ENCODE peak calls at places on chromosomes 16 and 17, in eight cellular contexts. D, S, O, F, M, H, T and V are unnamed samples.

GRCh38 chr17:8375738-8376259 is 705 bp downstream of the KRABD2 start:
- DNase-seq in H (peak), T (no peak), F (no peak), M (no peak), O (peak), S (peak), D (no peak), V (no peak)

GRCh38 chr17:66399441-66399840 is 97.0 kb downstream of the PRKCA start:
- DNase-seq in D (no peak), H (no peak), O (no peak), T (no peak), F (no peak), S (no peak), M (no peak), V (no peak)

GRCh38 chr17:10135539-10136257 is 62.7 kb downstream of the GAS7 start:
- DNase-seq in S (peak), T (no peak), F (peak), O (peak), H (no peak), D (no peak), M (peak), V (no peak)

GRCh38 chr17:2232244-2232638 is 71.3 kb downstream of the SMG6 start:
- DNase-seq in S (peak), H (no peak), M (no peak), D (no peak), T (no peak), F (no peak), O (no peak), V (no peak)

GRCh38 chr16:4320030-4320429 is 4.2 kb downstream of the GLIS2 start:
- DNase-seq in M (no peak), T (no peak), O (peak), D (peak), H (no peak), S (no peak), F (no peak), V (no peak)

GRCh38 chr16:77225182-77225581 is 26.0 kb downstream of the SYCE1L start:
- DNase-seq in S (no peak), O (no peak), H (no peak), T (no peak), D (no peak), F (no peak), M (no peak), V (no peak)

GRCh38 chr16:4233431-4233830 is 8.4 kb downstream of the SRL start:
- DNase-seq in S (no peak), F (no peak), D (no peak), T (no peak), O (no peak), M (no peak), H (no peak), V (no peak)

GRCh38 chr16:57966133-57966805 is 4.7 kb downstream of the CNGB1 start:
- DNase-seq in T (no peak), D (no peak), H (no peak), M (no peak), O (no peak), F (no peak), S (peak), V (peak)

GRCh38 chr17:62995377-62995885 is 29.4 kb downstream of the TANC2 start:
- DNase-seq in T (peak), O (no peak), H (peak), F (peak), S (peak), D (peak), M (no peak), V (peak)

GRCh38 chr16:28974007-28974436 is 556 bp upstream of the SPNS1 start:
- DNase-seq in S (peak), F (peak), M (peak), T (peak), D (peak), O (peak), H (peak), V (peak)
- TF ChIP-seq CTCF in S (peak), F (peak), M (peak), T (peak), D (peak), O (no peak), H (no peak), V (peak)

GRCh38 chr17:17749921-17750320 is 68.7 kb downstream of the RAI1 start:
- DNase-seq in M (no peak), F (no peak), O (peak), D (peak), T (peak), H (peak), S (peak), V (no peak)

GRCh38 chr17:17745476-17746455 is 64.5 kb downstream of the RAI1 start:
- DNase-seq in H (no peak), O (no peak), S (no peak), F (no peak), D (no peak), M (no peak), T (no peak), V (no peak)

GRCh38 chr17:17749025-17749772 is 67.9 kb downstream of the RAI1 start:
- DNase-seq in H (peak), T (no peak), O (no peak), D (peak), M (no peak), F (no peak), S (no peak), V (no peak)

GRCh38 chr17:17748604-17749003 is 67.3 kb downstream of the RAI1 start:
- DNase-seq in T (no peak), M (no peak), H (no peak), O (no peak), F (no peak), S (no peak), D (no peak), V (no peak)

DNA sequence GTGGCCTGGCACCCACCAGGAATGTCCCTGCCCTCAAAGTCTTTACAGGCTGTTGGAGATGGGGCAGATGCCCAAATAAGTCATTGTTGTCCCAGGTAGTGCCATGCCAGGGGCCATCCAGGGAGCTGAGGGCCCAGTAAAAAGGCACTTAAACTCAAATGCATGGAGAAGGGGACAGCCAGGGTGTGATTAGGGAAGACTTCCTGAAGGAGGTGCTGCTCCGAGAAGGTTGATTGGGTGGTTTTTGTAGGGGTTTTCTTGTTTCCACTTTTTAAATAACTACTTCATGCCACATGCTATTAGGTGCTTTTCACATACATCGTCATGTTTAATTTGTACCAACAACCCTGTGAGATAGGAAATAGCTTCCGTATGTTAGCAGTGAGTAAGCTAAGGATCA is 66.9 kb downstream of the RAI1 start:
- DNase-seq in T (no peak), F (no peak), M (no peak), S (no peak), O (no peak), H (no peak), D (no peak), V (no peak)
- TF ChIP-seq CTCF in T (no peak), F (no peak), M (no peak), S (no peak), O (no peak), H (peak), D (peak), V (no peak)

GRCh38 chr17:47618416-47618815 is 31.3 kb upstream of the KPNB1 start:
- DNase-seq in M (no peak), T (no peak), H (no peak), O (no peak), F (no peak), S (no peak), D (no peak), V (no peak)
- TF ChIP-seq CTCF in M (no peak), T (peak), H (no peak), O (no peak), F (peak), S (peak), D (peak), V (peak)

GRCh38 chr17:3535253-3535995 is 22.2 kb downstream of the TRPV3 start:
- DNase-seq in D (peak), T (no peak), S (peak), H (peak), F (peak), M (peak), O (peak), V (no peak)
- TF ChIP-seq CTCF in D (peak), T (peak), S (peak), H (peak), F (peak), M (peak), O (peak), V (no peak)

GRCh38 chr17:21039839-21040575 is 2.8 kb downstream of the USP22 start:
- DNase-seq in H (no peak), D (no peak), S (peak), T (peak), M (no peak), F (no peak), O (peak), V (peak)
- TF ChIP-seq CTCF in H (peak), D (no peak), S (peak), T (peak), M (no peak), F (peak), O (no peak), V (peak)

GRCh38 chr16:1494711-1495110 is 1.6 kb downstream of the TELO2 start:
- DNase-seq in F (peak), O (no peak), S (no peak), D (peak), H (no peak), T (no peak), M (peak), V (no peak)
- TF ChIP-seq CTCF in F (no peak), O (no peak), S (no peak), D (no peak), H (no peak), T (no peak), M (no peak), V (no peak)